ENCODE peak calls at places on chromosomes 4 and X, in ten cellular contexts. K, J, S, Q, D, L, O, W, H and Z are unnamed samples.

GRCh38 chrX:154733072-154733425 is 17.8 kb downstream of the GAB3 start:
- DNase-seq in K (no peak), J (no peak), S (no peak), Q (no peak), D (no peak), L (no peak), O (no peak), W (no peak), H (peak), Z (no peak)

GRCh38 chrX:20500171-20500865 is 233.6 kb upstream of the RPS6KA3 start:
- DNase-seq in K (no peak), J (no peak), S (no peak), Q (no peak), D (no peak), L (peak), O (no peak), W (no peak), H (no peak), Z (no peak)

GRCh38 chr4:56049428-56050212 is 100.9 kb downstream of the CEP135 start:
- DNase-seq in K (no peak), J (no peak), S (peak), Q (no peak), D (peak), L (peak), O (peak), W (peak), H (peak), Z (no peak)

GRCh38 chr4:120399846-120400245 is 333.2 kb upstream of the MAD2L1 start:
- DNase-seq in K (no peak), J (no peak), S (no peak), Q (no peak), D (no peak), L (no peak), O (no peak), W (no peak), H (no peak), Z (no peak)

GRCh38 chrX:150219374-150220185 is 143.5 kb upstream of the MAMLD1 start:
- DNase-seq in K (no peak), J (no peak), S (peak), Q (no peak), D (peak), L (no peak), O (no peak), W (no peak), H (no peak), Z (no peak)

GRCh38 chrX:154490021-154490413 is 412 bp downstream of the SLC10A3 start:
- DNase-seq in K (no peak), J (peak), S (no peak), Q (no peak), D (no peak), L (no peak), O (peak), W (no peak), H (peak), Z (no peak)

GRCh38 chrX:139194571-139195280 is 335.8 kb upstream of the F9 start:
- DNase-seq in K (no peak), J (no peak), S (peak), Q (no peak), D (peak), L (no peak), O (no peak), W (peak), H (peak), Z (no peak)

GRCh38 chr4:15598644-15599043 is 56.5 kb downstream of the FBXL5 start:
- DNase-seq in K (no peak), J (no peak), S (no peak), Q (no peak), D (no peak), L (no peak), O (no peak), W (no peak), H (no peak), Z (no peak)

GRCh38 chrX:132957211-132958085 is 981 bp downstream of the HS6ST2 start:
- DNase-seq in K (peak), J (no peak), S (peak), Q (no peak), D (peak), L (no peak), O (peak), W (no peak), H (no peak), Z (no peak)

GRCh38 chr4:53007024-53007423 is 144.9 kb downstream of the RASL11B start:
- DNase-seq in K (no peak), J (no peak), S (no peak), Q (no peak), D (no peak), L (no peak), O (no peak), W (no peak), H (no peak), Z (no peak)

GRCh38 chr4:74370912-74371311 is 6.0 kb downstream of the EREG start:
- DNase-seq in K (no peak), J (peak), S (peak), Q (no peak), D (peak), L (no peak), O (peak), W (peak), H (peak), Z (no peak)